ENCODE peak calls at places on chromosomes 5 and 9, in eight cellular contexts. L is stomach; S is sigmoid colon; X is astrocyte; I is GM23248; J is CD4-positive, alpha-beta memory T cell; Q is mesendoderm; Z is trophoblast cell. M is an unnamed sample. For H3K4me1 and H3K36me3, the result is how much of the 10 kb centered on the place peaks cover.

GRCh38 chr9:73919712-73920111 is 577.4 kb upstream of the RORB start:
- DNase-seq in X (no peak), Q (no peak), I (no peak), S (no peak), J (no peak), L (no peak), Z (no peak), M (no peak)

GRCh38 chr5:96649938-96650540 is 12.1 kb upstream of the CAST start:
- DNase-seq in J (no peak), Z (no peak), S (no peak), I (peak), X (no peak), L (no peak), Q (no peak), M (no peak)

GRCh38 chr5:178364326-178364675 is 131.7 kb upstream of the PHYKPL start:
- DNase-seq in S (no peak), Z (no peak), J (no peak), I (no peak), Q (no peak), L (no peak), X (no peak), M (no peak)

GRCh38 chr5:106454651-106455415 is 1215.9 kb downstream of the EFNA5 start:
- DNase-seq in Z (no peak), I (peak), J (no peak), S (no peak), X (peak), L (no peak), Q (peak), M (no peak)

GRCh38 chr9:708182-708555 is 133.3 kb upstream of the DMRT1 start:
- DNase-seq in I (peak), Z (peak), S (no peak), J (no peak), Q (peak), L (no peak), X (no peak), M (no peak)

GRCh38 chr5:143214458-143214857 is 189.0 kb downstream of the NR3C1 start:
- DNase-seq in Z (no peak), S (no peak), X (no peak), J (no peak), L (no peak), I (no peak), Q (no peak), M (no peak)

GRCh38 chr5:120388016-120388781 is 75.9 kb upstream of the PRR16 start:
- DNase-seq in X (peak), J (no peak), Q (no peak), I (peak), Z (no peak), S (no peak), L (no peak), M (no peak)

GRCh38 chr9:119829748-119830147 is 460.5 kb upstream of the BRINP1 start:
- DNase-seq in L (no peak), S (no peak), X (no peak), Z (no peak), I (no peak), Q (no peak), J (no peak), M (no peak)

GRCh38 chr5:151249280-151249679 is 3.7 kb upstream of the GM2A start:
- DNase-seq in J (no peak), X (no peak), Q (no peak), L (no peak), I (peak), Z (no peak), S (no peak), M (no peak)

GRCh38 chr9:124353166-124353768 is 62.0 kb downstream of the PSMB7 start:
- DNase-seq in X (no peak), S (peak), Q (no peak), I (no peak), Z (no peak), J (no peak), L (no peak), M (no peak)

GRCh38 chr9:131330814-131331600 is 41.5 kb downstream of the PLPP7 start:
- DNase-seq in J (no peak), L (no peak), I (no peak), S (peak), Q (peak), Z (no peak), X (no peak), M (no peak)

GRCh38 chr5:76583163-76584047 is 39.8 kb downstream of the F2RL2 start:
- DNase-seq in L (no peak), Q (peak), X (no peak), J (peak), S (no peak), I (peak), Z (no peak), M (no peak)

GRCh38 chr9:126491256-126491879 is 122.4 kb upstream of the LMX1B start:
- DNase-seq in Z (peak), J (peak), Q (peak), L (peak), X (peak), I (peak), S (no peak), M (peak)

GRCh38 chr5:40738502-40738901 is 17.3 kb downstream of the TTC33 start:
- DNase-seq in X (peak), I (peak), L (no peak), Q (no peak), J (no peak), Z (no peak), S (no peak), M (no peak)

GRCh38 chr9:36872641-36873040 is 161.4 kb downstream of the PAX5 start:
- DNase-seq in I (no peak), S (peak), Z (no peak), L (no peak), J (no peak), Q (no peak), X (no peak), M (no peak)

GRCh38 chr9:36053971-36054370 is 17.3 kb downstream of the RECK start:
- DNase-seq in Z (no peak), S (no peak), J (no peak), I (peak), Q (peak), X (peak), L (no peak), M (no peak)

GRCh38 chr9:15142903-15143534 is 164.0 kb downstream of the TTC39B start:
- DNase-seq in Q (peak), X (peak), L (no peak), Z (no peak), I (peak), S (no peak), J (peak), M (no peak)

GRCh38 chr5:92144824-92145223 is 761.7 kb upstream of the ARRDC3 start:
- DNase-seq in I (no peak), J (no peak), X (no peak), S (no peak), L (no peak), Q (no peak), Z (no peak), M (no peak)

GRCh38 chr9:18109670-18110069 is 364.3 kb upstream of the ADAMTSL1 start:
- DNase-seq in Q (no peak), X (no peak), L (no peak), S (no peak), Z (no peak), I (no peak), J (no peak), M (no peak)

GRCh38 chr9:110750272-110750671 is 81.7 kb downstream of the MUSK start:
- DNase-seq in J (no peak), X (no peak), S (peak), Z (no peak), L (no peak), I (peak), Q (no peak), M (no peak)

GRCh38 chr5:73376618-73377170 is 71.9 kb downstream of the FOXD1 start:
- DNase-seq in Z (no peak), I (peak), L (no peak), J (no peak), S (no peak), X (peak), Q (no peak), M (no peak)

GRCh38 chr9:91949946-91950664 is at the start of gene ROR2:
- DNase-seq in X (peak), Z (no peak), L (peak), I (peak), J (peak), S (peak), Q (peak), M (peak)

GRCh38 chr9:129175825-129176633 is 2.0 kb downstream of the IER5L start:
- DNase-seq in L (peak), X (peak), J (peak), I (peak), S (peak), Q (peak), Z (peak), M (peak)

GRCh38 chr5:54306893-54307292 is 3.5 kb downstream of the ARL15 start:
- DNase-seq in S (no peak), Z (no peak), L (no peak), X (no peak), I (no peak), J (no peak), Q (no peak), M (no peak)

GRCh38 chr9:70588999-70589398 is 174.5 kb upstream of the KLF9 start:
- DNase-seq in Z (no peak), S (no peak), I (no peak), X (no peak), J (no peak), L (no peak), Q (no peak), M (no peak)
- H3K27ac ChIP-seq in Z (peak), S (peak), I (peak), X (peak), J (no peak), L (peak), Q (no peak), M (no peak)

GRCh38 chr5:80255752-80256479 is at the start of gene SERINC5:
- DNase-seq in Q (peak), I (peak), X (peak), J (peak), S (peak), L (peak), Z (peak), M (peak)
- H3K4me1 ChIP-seq in Q (under half), I (under half), X (under half), J (under half), S (under half), L (half or more), Z (under half), M (under half)

GRCh38 chr5:52808316-52808901 is 20.7 kb downstream of the ITGA1 start:
- DNase-seq in X (peak), I (no peak), L (no peak), Q (no peak), Z (no peak), J (no peak), S (no peak), M (no peak)

GRCh38 chr5:52810426-52810825 is 22.7 kb downstream of the ITGA1 start:
- DNase-seq in Z (no peak), J (no peak), L (no peak), Q (peak), S (no peak), I (no peak), X (no peak), M (no peak)

GRCh38 chr5:52811067-52811749 is 23.5 kb downstream of the ITGA1 start:
- DNase-seq in L (no peak), X (no peak), Z (peak), Q (peak), I (peak), J (no peak), S (peak), M (no peak)

GRCh38 chr5:52807723-52808122 is 20.0 kb downstream of the ITGA1 start:
- DNase-seq in L (no peak), Q (peak), X (no peak), Z (no peak), J (no peak), I (peak), S (no peak), M (no peak)

DNA sequence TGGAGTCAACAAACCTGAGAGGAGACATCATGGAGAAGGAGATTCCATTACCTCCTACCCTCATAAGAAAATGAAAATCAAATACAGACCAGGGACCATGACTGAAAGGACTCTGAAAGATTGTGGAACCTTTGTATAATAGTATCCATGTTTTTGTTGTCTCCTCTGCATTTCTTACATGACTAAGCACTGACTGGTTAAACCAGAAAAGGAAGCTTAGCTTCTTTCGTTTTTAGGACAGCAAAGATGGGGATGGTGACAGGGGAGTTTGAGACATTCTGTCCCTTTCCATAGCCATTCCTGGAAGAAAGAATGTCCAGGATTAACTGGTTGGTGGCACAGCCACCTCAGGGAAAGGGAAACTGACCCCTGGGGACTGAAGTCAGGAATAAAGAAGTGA is 22.2 kb downstream of the ITGA1 start:
- DNase-seq in Z (peak), X (no peak), S (no peak), Q (no peak), I (peak), L (no peak), J (no peak), M (no peak)
- H3K36me3 ChIP-seq in Z (under half), X (under half), S (under half), Q (under half), I (under half), L (under half), J (under half), M (under half)

GRCh38 chr5:21681906-21682305 is 1171.2 kb downstream of the CDH12 start:
- DNase-seq in J (no peak), X (no peak), Q (no peak), I (no peak), L (no peak), S (no peak), Z (no peak), M (no peak)
- H3K27ac ChIP-seq in J (no peak), X (no peak), Q (no peak), I (no peak), L (no peak), S (no peak), Z (no peak), M (no peak)